ENCODE peak calls at places on chromosome 21, in four cellular contexts. S is body of pancreas, E is dorsolateral prefrontal cortex, Z is IMR-90. A is an unnamed sample.

GRCh38 chr21:43322805-43323204 is 104.1 kb downstream of the SIK1 start:
- DNase-seq in S (no peak), E (no peak), Z (peak; percentile 17), A (no peak)

GRCh38 chr21:46183910-46184624 is at the start of gene SPATC1L:
- DNase-seq in S (peak; percentile 75), E (peak; percentile 85), Z (peak; percentile 83), A (no peak)

GRCh38 chr21:45447821-45448220 is 42.9 kb downstream of the COL18A1 start:
- DNase-seq in S (no peak), E (no peak), Z (no peak), A (no peak)

GRCh38 chr21:38544681-38545080 is 46.4 kb upstream of the ERG start:
- DNase-seq in S (no peak), E (no peak), Z (no peak), A (no peak)

GRCh38 chr21:42556960-42557359 is 43.3 kb downstream of the SLC37A1 start:
- DNase-seq in S (no peak), E (peak; percentile 22), Z (no peak), A (no peak)

GRCh38 chr21:45180289-45180599 is 105.9 kb downstream of the ADARB1 start:
- DNase-seq in S (no peak), E (no peak), Z (no peak), A (no peak)

GRCh38 chr21:39184050-39184980 is 1.1 kb upstream of the PSMG1 start:
- DNase-seq in S (no peak), E (no peak), Z (no peak), A (no peak)

GRCh38 chr21:35521293-35521692 is 472.2 kb upstream of the RUNX1 start:
- DNase-seq in S (no peak), E (no peak), Z (no peak), A (no peak)

GRCh38 chr21:43956019-43956666 is 56.0 kb upstream of the TRAPPC10 start:
- DNase-seq in S (no peak), E (no peak), Z (no peak), A (no peak)

GRCh38 chr21:44299458-44300261 is at the start of gene PFKL:
- DNase-seq in S (peak; percentile 69), E (peak; percentile 54), Z (peak; percentile 20), A (no peak)

GRCh38 chr21:42424848-42425602 is 21.3 kb downstream of the UBASH3A start:
- DNase-seq in S (no peak), E (no peak), Z (no peak), A (no peak)

GRCh38 chr21:39696620-39697019 is 48.4 kb upstream of the IGSF5 start:
- DNase-seq in S (peak; percentile 83), E (no peak), Z (no peak), A (no peak)

GRCh38 chr21:35273331-35273730 is 224.2 kb upstream of the RUNX1 start:
- DNase-seq in S (no peak), E (no peak), Z (no peak), A (no peak)

GRCh38 chr21:35619184-35619583 is 441.1 kb downstream of the SETD4 start:
- DNase-seq in S (no peak), E (no peak), Z (peak; percentile 93), A (no peak)

GRCh38 chr21:38351961-38352521 is 95.2 kb downstream of the KCNJ15 start:
- DNase-seq in S (no peak), E (no peak), Z (peak; percentile 90), A (no peak)

GRCh38 chr21:45261093-45261492 is 26.6 kb downstream of the POFUT2 start:
- DNase-seq in S (no peak), E (peak; percentile 30), Z (no peak), A (no peak)

GRCh38 chr21:45130324-45130774 is 56.0 kb downstream of the ADARB1 start:
- DNase-seq in S (no peak), E (no peak), Z (peak; percentile 84), A (no peak)

GRCh38 chr21:35614412-35614901 is 445.9 kb downstream of the SETD4 start:
- DNase-seq in S (no peak), E (no peak), Z (peak; percentile 39), A (no peak)

GRCh38 chr21:38913120-38913975 is 107.6 kb downstream of the ETS2 start:
- DNase-seq in S (peak; percentile 86), E (peak; percentile 67), Z (peak; percentile 69), A (peak; percentile 30)

GRCh38 chr21:42777757-42778344 is 101.5 kb downstream of the WDR4 start:
- DNase-seq in S (no peak), E (no peak), Z (no peak), A (no peak)

GRCh38 chr21:33924766-33925100 is 9.1 kb upstream of the ATP5PO start:
- DNase-seq in S (no peak), E (no peak), Z (no peak), A (no peak)

GRCh38 chr21:44294391-44295162 is 5.3 kb upstream of the PFKL start:
- DNase-seq in S (no peak), E (no peak), Z (peak; percentile 7), A (no peak)

GRCh38 chr21:21664871-21665270 is 666.7 kb downstream of the NCAM2 start:
- DNase-seq in S (no peak), E (no peak), Z (peak; percentile 59), A (no peak)

GRCh38 chr21:34844033-34844923 is 175.5 kb downstream of the CLIC6 start:
- DNase-seq in S (peak; percentile 32), E (no peak), Z (peak; percentile 71), A (no peak)

GRCh38 chr21:43814215-43815106 is 25.1 kb downstream of the RRP1 start:
- DNase-seq in S (no peak), E (no peak), Z (no peak), A (no peak)

GRCh38 chr21:43600642-43601397 is 58.5 kb downstream of the HSF2BP start:
- DNase-seq in S (no peak), E (no peak), Z (peak; percentile 95), A (no peak)

GRCh38 chr21:44462090-44462833 is 7.0 kb downstream of the LRRC3 start:
- DNase-seq in S (no peak), E (no peak), Z (no peak), A (no peak)

GRCh38 chr21:38478782-38479181 is 19.5 kb downstream of the ERG start:
- DNase-seq in S (no peak), E (no peak), Z (peak; percentile 10), A (no peak)

GRCh38 chr21:42039911-42040351 is 29.8 kb upstream of the ZBTB21 start:
- DNase-seq in S (no peak), E (no peak), Z (peak; percentile 96), A (no peak)

GRCh38 chr21:37348664-37349063 is 17.9 kb upstream of the DYRK1A start:
- DNase-seq in S (no peak), E (no peak), Z (no peak), A (no peak)
- H3K27ac ChIP-seq in S (no peak overlapping the region), E (no peak overlapping the region), Z (no peak overlapping the region), A (no peak overlapping the region)

GRCh38 chr21:32687946-32688345 is 39.9 kb downstream of the SYNJ1 start:
- DNase-seq in S (no peak), E (no peak), Z (no peak), A (no peak)
- TF ChIP-seq CTCF in S (no peak), E (no peak), Z (no peak), A (no peak)

DNA sequence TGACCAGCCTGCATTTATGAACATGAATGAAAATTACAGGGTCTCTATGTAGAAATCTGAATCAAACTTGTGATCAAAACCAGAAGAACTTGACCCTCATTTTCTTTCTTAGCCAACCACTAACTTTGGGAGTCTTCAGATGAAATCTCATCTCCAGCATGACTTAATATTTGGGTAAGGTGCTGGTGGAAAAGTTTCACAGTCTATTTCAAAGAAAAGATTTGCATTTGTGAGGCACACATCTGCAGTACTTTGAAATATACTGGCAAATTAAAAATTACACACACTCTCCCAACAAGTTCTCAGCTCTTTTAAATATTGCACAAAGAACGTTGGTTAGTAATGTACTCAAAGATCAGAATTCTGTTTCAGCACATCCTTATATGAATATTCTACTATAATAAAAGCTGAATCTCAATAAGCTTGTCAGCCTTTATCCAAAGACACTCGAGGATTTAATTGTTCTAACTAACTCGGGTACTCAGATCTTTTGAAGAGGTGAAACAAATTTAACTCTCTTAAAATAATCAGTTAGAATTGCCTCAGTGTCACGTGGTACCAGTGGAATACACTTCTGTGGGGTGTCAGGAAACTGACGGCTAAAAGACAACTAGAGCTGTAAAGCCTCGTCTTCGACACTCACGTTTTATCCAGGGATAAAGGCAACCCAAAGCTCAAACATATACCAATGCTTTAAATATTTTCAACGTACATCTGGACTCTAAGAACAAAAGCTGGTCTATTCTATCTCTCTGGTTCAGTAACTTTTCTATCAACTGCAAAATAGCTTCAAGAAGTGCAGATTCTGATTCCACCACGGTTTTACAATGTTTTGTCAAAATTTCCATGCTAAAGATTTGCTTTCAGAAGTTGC is 19.1 kb downstream of the SAMSN1 start:
- DNase-seq in S (no peak), E (no peak), Z (no peak), A (no peak)
- H3K27ac ChIP-seq in S (no peak overlapping the region), E (no peak overlapping the region), Z (no peak overlapping the region), A (no peak overlapping the region)

GRCh38 chr21:26169611-26170470 is 729 bp downstream of the APP start:
- DNase-seq in S (peak; percentile 57), E (peak; percentile 68), Z (peak; percentile 65), A (no peak)
- TF ChIP-seq CTCF in S (no peak), E (no peak), Z (no peak), A (no peak)

GRCh38 chr21:31410763-31411278 is 66.8 kb upstream of the TIAM1 start:
- DNase-seq in S (no peak), E (no peak), Z (no peak), A (no peak)
- H3K27ac ChIP-seq in S (no peak overlapping the region), E (no peak overlapping the region), Z (no peak overlapping the region), A (no peak overlapping the region)

GRCh38 chr21:15729346-15729673 is 472 bp upstream of the USP25 start:
- DNase-seq in S (no peak), E (no peak), Z (peak; percentile 22), A (no peak)

GRCh38 chr21:15730484-15731242 is 881 bp downstream of the USP25 start:
- DNase-seq in S (no peak), E (no peak), Z (no peak), A (no peak)

GRCh38 chr21:15728046-15728445 is 1.7 kb upstream of the USP25 start:
- DNase-seq in S (no peak), E (no peak), Z (no peak), A (no peak)

GRCh38 chr21:15731243-15731613 is 1.4 kb downstream of the USP25 start:
- DNase-seq in S (no peak), E (no peak), Z (no peak), A (no peak)

DNA sequence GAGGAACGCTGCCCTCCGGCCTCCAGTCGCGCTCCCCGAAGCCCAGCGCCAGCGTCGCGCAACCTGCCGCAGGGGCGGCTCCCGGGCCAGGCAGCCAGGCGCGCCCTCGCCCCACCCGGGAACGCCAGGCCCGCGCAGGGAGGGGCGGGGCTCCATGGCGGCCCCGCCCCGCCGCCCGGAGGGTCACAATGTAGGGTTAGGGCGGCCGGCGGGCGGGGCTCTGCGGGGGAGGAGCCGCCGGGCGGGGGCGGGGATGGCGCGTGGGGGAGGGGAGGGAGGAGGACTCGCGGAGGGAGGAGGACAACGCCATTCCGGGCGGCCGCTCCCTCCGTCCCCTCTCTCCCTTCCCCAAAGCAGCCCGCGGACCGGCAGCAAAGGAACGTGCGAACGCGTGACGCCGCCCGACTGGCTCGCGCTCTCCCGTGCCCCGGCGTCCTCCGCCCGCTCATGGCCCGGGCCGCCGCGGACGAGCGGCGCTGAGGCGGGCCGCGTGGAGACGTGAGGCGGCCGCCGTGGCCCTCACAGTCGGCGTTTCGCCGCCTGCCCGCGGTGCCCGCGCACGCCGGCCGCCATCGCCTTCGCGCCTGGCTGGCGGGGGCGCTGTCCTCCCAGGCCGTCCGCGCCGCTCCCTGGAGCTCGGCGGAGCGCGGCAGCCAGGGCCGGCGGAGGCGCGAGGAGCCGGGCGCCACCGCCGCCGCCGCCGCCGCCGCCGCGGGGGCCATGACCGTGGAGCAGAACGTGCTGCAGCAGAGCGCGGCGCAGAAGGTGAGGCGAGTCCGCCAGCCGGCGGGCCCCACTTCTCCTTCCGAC is at the start of gene USP25:
- DNase-seq in S (peak; percentile 94), E (peak; percentile 80), Z (peak; percentile 60), A (peak; percentile 57)
- TF ChIP-seq CTCF in S (no peak), E (no peak), Z (peak; percentile 47), A (no peak)

A was measured in thoracic aorta.